ENCODE peak calls at places on chromosomes 4 and X, in six cellular contexts. E is LoVo, H is brain microvascular endothelial cell, R is NCI-H774, W is left cardiac atrium, D is GM18507. L is an unnamed sample.

GRCh38 chr4:184538023-184538599 is 63.8 kb upstream of the IRF2 start:
- DNase-seq in E (peak), H (peak), R (peak), W (peak), D (peak), L (peak)

GRCh38 chrX:101708180-101708579 is 48.5 kb upstream of the ARMCX2 start:
- DNase-seq in E (no peak), H (no peak), R (no peak), W (no peak), D (no peak), L (no peak)

GRCh38 chr4:63578383-63578782 is 830.9 kb downstream of the TECRL start:
- DNase-seq in E (no peak), H (no peak), R (no peak), W (no peak), D (no peak), L (no peak)

GRCh38 chr4:187184513-187184912 is 460.9 kb upstream of the FAT1 start:
- DNase-seq in E (peak), H (no peak), R (no peak), W (no peak), D (no peak), L (no peak)

GRCh38 chrX:14832151-14832550 is 40.7 kb downstream of the FANCB start:
- DNase-seq in E (no peak), H (peak), R (no peak), W (no peak), D (no peak), L (no peak)

GRCh38 chr4:37999000-37999745 is 39.0 kb downstream of the PTTG2 start:
- DNase-seq in E (no peak), H (no peak), R (peak), W (no peak), D (no peak), L (no peak)

GRCh38 chr4:155889036-155889793 is 14.3 kb upstream of the TDO2 start:
- DNase-seq in E (peak), H (peak), R (no peak), W (no peak), D (peak), L (no peak)

GRCh38 chrX:131746491-131746968 is 202.7 kb downstream of the OR13H1 start:
- DNase-seq in E (peak), H (peak), R (peak), W (peak), D (no peak), L (no peak)

GRCh38 chr4:126799971-126800722 is 832.6 kb upstream of the INTU start:
- DNase-seq in E (no peak), H (no peak), R (peak), W (no peak), D (no peak), L (no peak)

GRCh38 chr4:152090543-152090942 is 329.7 kb upstream of the GATB start:
- DNase-seq in E (no peak), H (no peak), R (no peak), W (no peak), D (no peak), L (peak)

GRCh38 chrX:12709047-12709446 is 82.2 kb upstream of the PRPS2 start:
- DNase-seq in E (no peak), H (no peak), R (no peak), W (no peak), D (peak), L (no peak)

GRCh38 chr4:98627883-98628282 is 30.5 kb downstream of the TSPAN5 start:
- DNase-seq in E (no peak), H (peak), R (no peak), W (no peak), D (no peak), L (no peak)

GRCh38 chr4:771464-771863 is 54.5 kb downstream of the CPLX1 start:
- DNase-seq in E (no peak), H (no peak), R (no peak), W (no peak), D (no peak), L (peak)

GRCh38 chr4:121998024-121998423 is 46.2 kb upstream of the TRPC3 start:
- DNase-seq in E (no peak), H (no peak), R (no peak), W (peak), D (no peak), L (no peak)

GRCh38 chr4:71564775-71565174 is 219.1 kb downstream of the GC start:
- DNase-seq in E (no peak), H (peak), R (no peak), W (peak), D (no peak), L (no peak)

GRCh38 chrX:72371405-72371804 is 65.7 kb upstream of the CITED1 start:
- DNase-seq in E (no peak), H (no peak), R (no peak), W (no peak), D (no peak), L (no peak)

GRCh38 chr4:183596056-183596757 is 62.8 kb downstream of the RWDD4 start:
- DNase-seq in E (peak), H (no peak), R (no peak), W (no peak), D (no peak), L (no peak)

GRCh38 chr4:337932-338758 is 531 bp downstream of the ZNF141 start:
- DNase-seq in E (no peak), H (peak), R (no peak), W (peak), D (no peak), L (peak)

GRCh38 chrX:72477787-72478186 is 94.9 kb downstream of the HDAC8 start:
- DNase-seq in E (no peak), H (no peak), R (no peak), W (no peak), D (no peak), L (no peak)

GRCh38 chr4:102883278-102883677 is 14.5 kb downstream of the CISD2 start:
- DNase-seq in E (no peak), H (no peak), R (no peak), W (no peak), D (no peak), L (no peak)

GRCh38 chr4:122821097-122821496 is 5.5 kb upstream of the FGF2 start:
- DNase-seq in E (no peak), H (no peak), R (no peak), W (no peak), D (no peak), L (no peak)

L was measured in left ventricle myocardium superior.